ENCODE peak calls at places on chromosomes 7 and 10, in six cellular contexts. Q, A, T, S, O and V are unnamed samples.

GRCh38 chr7:47534322-47535032 is 47.4 kb downstream of the TNS3 start:
- DNase-seq in Q (no peak), A (peak; percentile 96), S (no peak), T (no peak), O (no peak), V (no peak)

GRCh38 chr10:131660427-131660826 is 240.4 kb upstream of the PPP2R2D start:
- DNase-seq in Q (no peak), S (no peak), O (no peak), T (peak; percentile 24), A (no peak), V (peak; percentile 19)

GRCh38 chr7:2510130-2510776 is 9.3 kb upstream of the LFNG start:
- DNase-seq in O (no peak), T (no peak), S (no peak), Q (no peak), A (no peak), V (no peak)

GRCh38 chr10:64306888-64307287 is 785.7 kb downstream of the REEP3 start:
- DNase-seq in S (no peak), Q (no peak), T (no peak), O (no peak), A (no peak), V (no peak)

GRCh38 chr7:51300762-51301674 is 15.6 kb downstream of the COBL start:
- DNase-seq in S (no peak), A (no peak), Q (peak; percentile 46), T (no peak), O (no peak), V (no peak)

GRCh38 chr7:114466911-114467310 is 52.3 kb downstream of the FOXP2 start:
- DNase-seq in Q (no peak), S (no peak), T (no peak), A (no peak), O (no peak), V (no peak)

GRCh38 chr7:1852781-1853618 is 182.9 kb downstream of the ELFN1 start:
- DNase-seq in S (no peak), Q (no peak), A (no peak), O (no peak), T (peak; percentile 56), V (peak; percentile 57)

GRCh38 chr7:99623702-99624447 is 7.1 kb downstream of the ZSCAN25 start:
- DNase-seq in T (no peak), A (no peak), O (no peak), Q (no peak), S (no peak), V (no peak)

GRCh38 chr7:100966542-100967291 is 2.6 kb upstream of the MUC12 start:
- DNase-seq in A (no peak), Q (no peak), S (no peak), T (no peak), O (no peak), V (no peak)

GRCh38 chr10:122515588-122516231 is 44.8 kb upstream of the DMBT1 start:
- DNase-seq in S (peak; percentile 44), Q (peak; percentile 28), O (no peak), A (no peak), T (no peak), V (no peak)

GRCh38 chr7:80334908-80335307 is 177.0 kb downstream of the GNAT3 start:
- DNase-seq in S (no peak), Q (no peak), O (no peak), T (no peak), A (no peak), V (no peak)

GRCh38 chr7:74606101-74606908 is 51.2 kb upstream of the GTF2I start:
- DNase-seq in S (peak; percentile 12), T (no peak), A (peak; percentile 60), Q (peak; percentile 37), O (no peak), V (no peak)

GRCh38 chr10:100043796-100044195 is 34.0 kb upstream of the DNMBP start:
- DNase-seq in T (peak; percentile 72), Q (peak; percentile 58), A (no peak), S (no peak), O (peak; percentile 35), V (no peak)

GRCh38 chr7:74042746-74043522 is 15.0 kb downstream of the ELN start:
- DNase-seq in Q (no peak), S (no peak), A (no peak), O (no peak), T (peak; percentile 58), V (no peak)

GRCh38 chr7:117012284-117013174 is 59.2 kb downstream of the ST7 start:
- DNase-seq in A (peak; percentile 66), O (no peak), S (no peak), T (no peak), Q (no peak), V (no peak)

GRCh38 chr7:128020161-128020560 is 11.1 kb downstream of the LRRC4 start:
- DNase-seq in O (no peak), Q (no peak), T (no peak), S (no peak), A (no peak), V (no peak)

GRCh38 chr10:9781681-9782080 is 1236.0 kb upstream of the CELF2 start:
- DNase-seq in A (no peak), S (no peak), O (no peak), T (no peak), Q (no peak), V (no peak)

GRCh38 chr7:69654381-69654780 is 56.1 kb downstream of the AUTS2 start:
- DNase-seq in T (no peak), S (no peak), A (no peak), O (no peak), Q (no peak), V (no peak)

GRCh38 chr7:7737674-7738073 is 19.3 kb upstream of the RPA3 start:
- DNase-seq in Q (no peak), T (no peak), A (peak; percentile 60), S (no peak), O (no peak), V (no peak)

GRCh38 chr10:69682955-69683474 is 53.0 kb downstream of the FAM241B start:
- DNase-seq in T (no peak), S (no peak), Q (no peak), O (no peak), A (no peak), V (no peak)

GRCh38 chr10:77403761-77404160 is 233.8 kb downstream of the KCNMA1 start:
- DNase-seq in A (no peak), O (no peak), S (no peak), T (no peak), Q (no peak), V (no peak)

GRCh38 chr7:144763291-144763690 is 72.6 kb downstream of the TPK1 start:
- DNase-seq in O (no peak), Q (no peak), S (no peak), T (no peak), A (no peak), V (no peak)

GRCh38 chr10:76270464-76270863 is 839.0 kb downstream of the LRMDA start:
- DNase-seq in O (no peak), S (no peak), Q (no peak), T (no peak), A (no peak), V (no peak)

GRCh38 chr10:45514283-45515270 is 140.6 kb downstream of the ALOX5 start:
- DNase-seq in O (no peak), S (no peak), A (peak; percentile 7), Q (no peak), T (no peak), V (no peak)

GRCh38 chr10:128579280-128579679 is 453.1 kb upstream of the MKI67 start:
- DNase-seq in Q (no peak), T (no peak), S (no peak), O (no peak), A (no peak), V (no peak)

GRCh38 chr7:26861050-26861449 is 3.3 kb downstream of the SKAP2 start:
- DNase-seq in S (no peak), A (no peak), T (no peak), O (no peak), Q (no peak), V (no peak)
- H3K27me3 ChIP-seq in S (peaks cover 4% of the 10 kb centered on the region), A (no peaks in the 10 kb centered on the region), T (no peaks in the 10 kb centered on the region), O (peaks cover 7% of the 10 kb centered on the region), Q (peaks cover 8% of the 10 kb centered on the region), V (no peaks in the 10 kb centered on the region)

GRCh38 chr7:118182618-118183253 is 1.2 kb upstream of the LSM8 start:
- DNase-seq in S (no peak), A (no peak), O (no peak), Q (no peak), T (no peak), V (no peak)
- H3K36me3 ChIP-seq in S (peaks cover 2% of the 10 kb centered on the region), A (peaks cover 9% of the 10 kb centered on the region), O (no peaks in the 10 kb centered on the region), Q (peaks cover under 1% of the 10 kb centered on the region), T (no peaks in the 10 kb centered on the region), V (peaks cover 24% of the 10 kb centered on the region)

GRCh38 chr7:132430466-132430862 is 145.8 kb downstream of the PLXNA4 start:
- DNase-seq in Q (no peak), T (no peak), A (no peak), O (no peak), S (no peak), V (no peak)
- H3K4me1 ChIP-seq in Q (peaks cover 39% of the 10 kb centered on the region), T (no peaks in the 10 kb centered on the region), A (peaks cover 28% of the 10 kb centered on the region), O (no peaks in the 10 kb centered on the region), S (peaks cover 61% of the 10 kb centered on the region), V (peaks cover 11% of the 10 kb centered on the region)

DNA sequence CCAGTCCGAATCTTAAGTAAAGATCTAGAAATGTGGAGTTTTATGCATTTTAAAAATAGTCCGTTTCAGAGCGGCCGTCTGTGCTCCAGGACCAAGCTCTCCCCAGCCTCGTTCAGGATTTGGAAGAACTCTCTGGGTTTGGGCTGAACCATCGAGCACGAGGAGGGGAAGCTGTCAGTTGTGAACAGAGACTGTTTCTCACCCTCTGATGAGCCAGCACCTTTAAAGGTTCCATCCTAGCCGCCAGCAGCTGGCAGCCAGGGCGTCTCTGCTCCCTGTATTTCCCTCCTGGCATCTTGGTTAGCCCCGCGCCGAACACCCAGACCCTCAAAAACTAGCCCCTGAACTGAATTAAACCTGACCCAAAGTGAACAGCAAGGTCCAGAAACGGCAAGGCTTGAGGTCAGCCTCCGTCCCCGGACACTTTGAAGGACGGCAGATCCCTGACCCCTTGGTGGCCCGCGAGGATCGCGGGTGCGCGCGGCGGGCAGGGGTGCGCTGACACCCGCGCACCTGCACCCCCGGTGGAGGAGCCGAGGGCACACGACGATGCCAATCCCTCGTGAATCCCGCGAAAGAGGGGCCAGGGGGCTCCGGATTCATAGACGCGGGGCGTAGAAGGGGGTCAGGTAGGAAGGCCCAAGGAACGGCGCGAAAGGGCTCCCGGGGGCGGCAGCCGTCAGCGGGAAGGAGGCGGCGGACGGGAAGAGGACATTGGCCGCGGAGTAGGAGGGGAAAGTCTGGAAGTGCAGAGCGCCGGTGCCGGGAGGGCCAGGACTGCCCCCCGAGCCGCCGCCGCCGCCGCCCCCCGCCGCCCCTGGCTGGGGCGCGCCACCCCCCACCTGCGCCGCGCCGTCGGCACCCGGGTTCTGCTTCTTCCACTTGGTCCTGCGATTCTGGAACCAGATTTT is 2.8 kb downstream of the NKX1-2 start:
- DNase-seq in T (no peak), S (no peak), O (no peak), A (no peak), Q (no peak), V (no peak)
- H3K27me3 ChIP-seq in T (peaks cover 62% of the 10 kb centered on the region), S (peaks cover 15% of the 10 kb centered on the region), O (peaks cover 97% of the 10 kb centered on the region), A (peaks cover 27% of the 10 kb centered on the region), Q (peaks cover 57% of the 10 kb centered on the region), V (peaks cover 41% of the 10 kb centered on the region)

GRCh38 chr7:18504965-18505364 is 9.4 kb downstream of the HDAC9 start:
- DNase-seq in T (no peak), S (no peak), Q (no peak), O (no peak), A (no peak), V (no peak)
- H3K36me3 ChIP-seq in T (no peaks in the 10 kb centered on the region), S (no peaks in the 10 kb centered on the region), Q (no peaks in the 10 kb centered on the region), O (no peaks in the 10 kb centered on the region), A (no peaks in the 10 kb centered on the region), V (no peaks in the 10 kb centered on the region)